ENCODE peak calls at places on chromosome 3, in four cellular contexts. P, N, W and Z are unnamed samples.

GRCh38 chr3:71441925-71442620 is 141.5 kb downstream of the FOXP1 start:
- DNase-seq in P (no peak), N (no peak), W (no peak), Z (no peak)

GRCh38 chr3:29440321-29441019 is 159.6 kb downstream of the RBMS3 start:
- DNase-seq in P (peak; percentile 41), N (no peak), W (no peak), Z (no peak)

GRCh38 chr3:25169146-25169545 is 258.9 kb upstream of the RARB start:
- DNase-seq in P (no peak), N (no peak), W (no peak), Z (no peak)

GRCh38 chr3:112776836-112777235 is 69.8 kb downstream of the CD200R1L start:
- DNase-seq in P (no peak), N (no peak), W (no peak), Z (no peak)

GRCh38 chr3:195739561-195740111 is 18.9 kb downstream of the MUC20 start:
- DNase-seq in P (peak; percentile 46), N (peak; percentile 36), W (no peak), Z (no peak)

GRCh38 chr3:119240101-119240581 is 537 bp downstream of the B4GALT4 start:
- DNase-seq in P (no peak), N (no peak), W (no peak), Z (peak; percentile 24)

GRCh38 chr3:178833696-178834095 is 237.9 kb downstream of the ZMAT3 start:
- DNase-seq in P (no peak), N (no peak), W (no peak), Z (no peak)

GRCh38 chr3:191329654-191330308 is 545 bp downstream of the UTS2B start:
- DNase-seq in P (no peak), N (peak; percentile 74), W (no peak), Z (peak; percentile 12)

GRCh38 chr3:45931476-45931875 is 11.8 kb upstream of the CXCR6 start:
- DNase-seq in P (no peak), N (peak; percentile 29), W (no peak), Z (no peak)

GRCh38 chr3:197810901-197811300 is 19.8 kb downstream of the LRCH3 start:
- DNase-seq in P (no peak), N (no peak), W (no peak), Z (no peak)

GRCh38 chr3:145767909-145768308 is 393.1 kb downstream of the PLOD2 start:
- DNase-seq in P (no peak), N (no peak), W (no peak), Z (no peak)
- TF ChIP-seq CTCF in P (no peak), N (no peak), W (no peak), Z (peak; percentile 32)

DNA sequence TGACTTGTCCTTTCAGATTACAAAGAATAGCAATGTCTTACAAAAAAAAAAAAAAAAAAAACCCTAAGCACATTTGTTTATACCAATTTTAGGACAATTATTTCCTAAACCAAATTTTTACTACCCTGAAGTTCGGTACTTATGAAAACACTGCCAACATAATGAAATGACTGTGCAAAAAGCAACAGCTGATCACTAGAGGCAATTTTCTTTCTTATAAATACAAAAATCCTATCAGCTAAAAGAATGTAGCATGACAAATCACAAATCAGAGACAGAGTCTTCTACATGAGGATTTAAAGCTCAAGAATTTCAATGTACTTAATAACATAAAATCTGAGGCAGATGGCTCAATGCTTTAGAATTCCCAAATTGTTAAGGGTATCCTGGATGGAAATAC is 191.8 kb downstream of the MAGI1 start:
- DNase-seq in P (no peak), N (no peak), W (no peak), Z (no peak)
- TF ChIP-seq CTCF in P (no peak), N (no peak), W (no peak), Z (no peak)

GRCh38 chr3:70393881-70394612 is 81.6 kb upstream of the MDFIC2 start:
- DNase-seq in P (no peak), N (no peak), W (no peak), Z (no peak)

GRCh38 chr3:70387889-70388288 is 75.5 kb upstream of the MDFIC2 start:
- DNase-seq in P (no peak), N (no peak), W (no peak), Z (no peak)

GRCh38 chr3:70392227-70392626 is 79.8 kb upstream of the MDFIC2 start:
- DNase-seq in P (no peak), N (no peak), W (no peak), Z (no peak)
- TF ChIP-seq CTCF in P (no peak), N (no peak), W (no peak), Z (no peak)

GRCh38 chr3:89320186-89320585 is 212.8 kb downstream of the EPHA3 start:
- DNase-seq in P (no peak), N (no peak), W (no peak), Z (no peak)

GRCh38 chr3:89315750-89316149 is 208.3 kb downstream of the EPHA3 start:
- DNase-seq in P (no peak), N (no peak), W (no peak), Z (no peak)

GRCh38 chr3:89312141-89312540 is 204.7 kb downstream of the EPHA3 start:
- DNase-seq in P (no peak), N (no peak), W (no peak), Z (no peak)

DNA sequence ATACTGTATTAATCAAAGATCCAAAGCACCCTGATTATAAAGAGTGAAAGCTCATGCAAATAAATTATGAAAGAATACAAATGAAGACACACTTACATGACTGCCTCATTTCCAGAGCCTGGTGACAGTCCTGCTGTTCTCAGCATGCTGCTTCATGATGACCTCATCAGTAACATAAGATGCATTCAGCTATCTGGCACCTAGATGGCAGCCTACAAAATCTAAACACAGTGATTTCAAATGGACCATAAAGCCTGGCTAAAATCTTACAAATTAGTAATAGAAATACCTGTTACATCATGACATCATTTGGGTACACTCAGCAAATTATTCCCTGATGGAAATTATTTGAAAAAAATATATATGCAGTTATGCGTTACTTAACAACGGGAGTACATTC is 207.0 kb downstream of the EPHA3 start:
- DNase-seq in P (no peak), N (no peak), W (no peak), Z (no peak)
- TF ChIP-seq CTCF in P (no peak), N (no peak), W (no peak), Z (peak; percentile 40)

DNA sequence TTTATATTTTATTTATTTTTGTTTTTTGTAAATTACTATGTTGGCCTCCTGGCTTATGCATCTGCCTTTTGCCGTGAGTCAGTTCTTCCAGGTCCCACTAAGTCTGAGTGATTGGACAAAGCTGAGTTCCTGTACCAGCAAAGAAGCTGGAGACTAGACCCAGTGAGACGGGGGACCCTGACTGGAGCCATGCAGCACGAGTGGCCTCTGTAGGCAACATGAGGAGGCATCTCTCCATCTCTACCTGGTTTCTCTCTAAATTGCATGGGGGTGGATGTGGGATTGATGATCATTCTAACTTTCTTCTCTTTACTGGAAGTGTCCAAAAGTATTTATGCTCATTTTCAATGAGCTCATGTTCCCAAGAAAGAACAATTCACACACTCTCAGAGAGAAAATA is 155.3 kb upstream of the MRPL3 start:
- DNase-seq in P (no peak), N (no peak), W (no peak), Z (no peak)
- TF ChIP-seq CTCF in P (no peak), N (no peak), W (no peak), Z (no peak)

DNA sequence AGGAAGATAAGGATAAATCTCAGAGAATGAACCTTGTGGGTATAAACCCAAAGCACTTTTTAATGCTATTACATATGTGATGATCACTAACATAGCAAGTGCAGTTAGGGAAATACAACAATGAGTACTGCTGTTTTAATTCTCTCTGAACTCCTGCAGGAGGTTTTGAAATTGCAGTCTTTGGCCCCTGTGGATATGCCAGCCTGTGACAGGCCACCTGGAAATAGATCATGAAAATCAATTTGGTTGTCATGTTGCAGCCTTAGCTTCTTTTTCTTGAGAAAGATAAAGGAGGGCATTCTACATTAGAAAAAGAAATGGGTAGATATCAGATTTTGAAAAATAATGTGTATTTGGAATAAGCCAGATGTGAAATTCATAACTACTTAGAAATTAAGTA is 103.6 kb downstream of the RSRC1 start:
- DNase-seq in P (no peak), N (no peak), W (no peak), Z (no peak)
- TF ChIP-seq CTCF in P (no peak), N (no peak), W (no peak), Z (no peak)

GRCh38 chr3:65170357-65171090 is 482.7 kb upstream of the ADAMTS9 start:
- DNase-seq in P (peak; percentile 95), N (peak; percentile 85), W (no peak), Z (no peak)
- TF ChIP-seq CTCF in P (peak; percentile 20), N (peak; percentile 56), W (no peak), Z (peak; percentile 52)

DNA sequence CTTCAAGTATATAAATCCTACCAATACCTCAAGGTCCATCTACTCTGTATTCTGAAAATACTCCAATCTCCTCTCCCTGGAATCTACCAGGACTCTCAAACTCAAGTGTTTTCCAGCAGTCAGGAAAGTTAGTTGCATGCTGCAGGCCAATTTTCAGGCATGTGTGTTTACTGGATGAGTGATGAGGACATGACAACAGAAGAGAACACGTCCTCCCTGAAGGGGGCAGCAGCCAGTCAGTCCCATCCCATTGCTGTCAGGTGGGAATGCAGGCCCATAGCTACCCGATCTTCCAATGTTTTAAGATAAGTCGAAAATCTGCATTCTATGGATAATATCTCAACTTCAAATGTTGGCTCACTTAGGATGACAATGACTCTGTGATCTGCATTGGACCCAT is 496.2 kb downstream of the FHIT start:
- DNase-seq in P (no peak), N (no peak), W (no peak), Z (no peak)
- TF ChIP-seq CTCF in P (no peak), N (peak; percentile 24), W (no peak), Z (peak; percentile 26)

GRCh38 chr3:34013818-34014576 is 215.6 kb downstream of the PDCD6IP start:
- DNase-seq in P (no peak), N (no peak), W (no peak), Z (no peak)

GRCh38 chr3:34012102-34012461 is 213.7 kb downstream of the PDCD6IP start:
- DNase-seq in P (no peak), N (no peak), W (no peak), Z (no peak)

GRCh38 chr3:34016925-34017592 is 218.6 kb downstream of the PDCD6IP start:
- DNase-seq in P (no peak), N (no peak), W (peak; percentile 13), Z (no peak)

GRCh38 chr3:34017757-34018156 is 219.3 kb downstream of the PDCD6IP start:
- DNase-seq in P (no peak), N (no peak), W (no peak), Z (no peak)

GRCh38 chr3:34015204-34016142 is 217.0 kb downstream of the PDCD6IP start:
- DNase-seq in P (no peak), N (no peak), W (no peak), Z (no peak)
- TF ChIP-seq CTCF in P (no peak), N (no peak), W (no peak), Z (peak; percentile 33)